ENCODE peak calls at places on chromosomes 16 and 17, in five cellular contexts. L, I, S, P and Q are unnamed samples.

GRCh38 chr16:89217138-89217387 is 440 bp upstream of the ZNF778 start:
- DNase-seq in L (no peak), I (no peak), S (no peak), P (no peak), Q (peak)

GRCh38 chr17:18184143-18185007 is 747 bp downstream of the ALKBH5 start:
- DNase-seq in L (peak), I (no peak), S (peak), P (peak), Q (peak)

GRCh38 chr17:80750263-80750662 is 205.6 kb downstream of the RPTOR start:
- DNase-seq in L (no peak), I (no peak), S (no peak), P (no peak), Q (no peak)

GRCh38 chr16:74291176-74291575 is 5.4 kb upstream of the PSMD7 start:
- DNase-seq in L (no peak), I (no peak), S (no peak), P (no peak), Q (no peak)

GRCh38 chr16:51287231-51287630 is 136.2 kb upstream of the SALL1 start:
- DNase-seq in L (no peak), I (no peak), S (no peak), P (no peak), Q (no peak)

GRCh38 chr17:57499648-57500049 is 243.3 kb downstream of the MSI2 start:
- DNase-seq in L (no peak), I (no peak), S (no peak), P (no peak), Q (no peak)

GRCh38 chr17:41863074-41863843 is 2.0 kb downstream of the KLHL11 start:
- DNase-seq in L (no peak), I (no peak), S (no peak), P (no peak), Q (no peak)

GRCh38 chr16:22174642-22175041 is 12.3 kb downstream of the SDR42E2 start:
- DNase-seq in L (no peak), I (no peak), S (peak), P (no peak), Q (no peak)

GRCh38 chr17:17526369-17526768 is 30.2 kb upstream of the RASD1 start:
- DNase-seq in L (no peak), I (no peak), S (no peak), P (no peak), Q (no peak)

GRCh38 chr16:11129378-11129781 is 126.6 kb downstream of the SOCS1 start:
- DNase-seq in L (peak), I (no peak), S (no peak), P (no peak), Q (peak)

GRCh38 chr16:15041260-15042011 is 14.4 kb downstream of the NTAN1 start:
- DNase-seq in L (peak), I (no peak), S (no peak), P (peak), Q (peak)

GRCh38 chr17:74950207-74950606 is 14.5 kb downstream of the OTOP3 start:
- DNase-seq in L (no peak), I (no peak), S (no peak), P (no peak), Q (no peak)

GRCh38 chr17:41684050-41684449 is 4.6 kb upstream of the EIF1 start:
- DNase-seq in L (no peak), I (no peak), S (no peak), P (no peak), Q (no peak)

GRCh38 chr17:63762106-63763078 is 11.0 kb downstream of the CCDC47 start:
- DNase-seq in L (no peak), I (no peak), S (no peak), P (no peak), Q (no peak)

GRCh38 chr17:1179112-1179634 is 608 bp downstream of the ABR start:
- DNase-seq in L (no peak), I (no peak), S (no peak), P (no peak), Q (no peak)

GRCh38 chr16:27123795-27124194 is 57.1 kb downstream of the C16orf82 start:
- DNase-seq in L (no peak), I (no peak), S (no peak), P (peak), Q (no peak)

GRCh38 chr17:8332688-8333087 is 7.0 kb upstream of the ODF4 start:
- DNase-seq in L (no peak), I (no peak), S (no peak), P (no peak), Q (no peak)

GRCh38 chr17:210402-210801 is 29.0 kb upstream of the DOC2B start:
- DNase-seq in L (no peak), I (no peak), S (no peak), P (no peak), Q (no peak)

GRCh38 chr16:19203374-19203966 is 35.4 kb downstream of the SYT17 start:
- DNase-seq in L (no peak), I (no peak), S (no peak), P (no peak), Q (no peak)
- TF ChIP-seq CTCF in L (no peak), I (no peak), S (no peak), P (no peak), Q (no peak)

GRCh38 chr17:64779344-64780095 is 117.4 kb upstream of the SMURF2 start:
- DNase-seq in L (no peak), I (no peak), S (no peak), P (no peak), Q (no peak)
- H3K4me3 ChIP-seq in L (no peak), I (no peak), S (peak), P (no peak), Q (no peak)

GRCh38 chr16:23682181-23682580 is 3.5 kb downstream of the PLK1 start:
- DNase-seq in L (peak), I (no peak), S (no peak), P (peak), Q (peak)

GRCh38 chr16:23679986-23680336 is 1.3 kb downstream of the PLK1 start:
- DNase-seq in L (no peak), I (no peak), S (peak), P (no peak), Q (no peak)

GRCh38 chr16:23679274-23679985 is 741 bp downstream of the PLK1 start:
- DNase-seq in L (peak), I (no peak), S (peak), P (peak), Q (peak)

GRCh38 chr16:23676924-23677480 is 1.7 kb upstream of the PLK1 start:
- DNase-seq in L (peak), I (no peak), S (no peak), P (no peak), Q (no peak)

DNA sequence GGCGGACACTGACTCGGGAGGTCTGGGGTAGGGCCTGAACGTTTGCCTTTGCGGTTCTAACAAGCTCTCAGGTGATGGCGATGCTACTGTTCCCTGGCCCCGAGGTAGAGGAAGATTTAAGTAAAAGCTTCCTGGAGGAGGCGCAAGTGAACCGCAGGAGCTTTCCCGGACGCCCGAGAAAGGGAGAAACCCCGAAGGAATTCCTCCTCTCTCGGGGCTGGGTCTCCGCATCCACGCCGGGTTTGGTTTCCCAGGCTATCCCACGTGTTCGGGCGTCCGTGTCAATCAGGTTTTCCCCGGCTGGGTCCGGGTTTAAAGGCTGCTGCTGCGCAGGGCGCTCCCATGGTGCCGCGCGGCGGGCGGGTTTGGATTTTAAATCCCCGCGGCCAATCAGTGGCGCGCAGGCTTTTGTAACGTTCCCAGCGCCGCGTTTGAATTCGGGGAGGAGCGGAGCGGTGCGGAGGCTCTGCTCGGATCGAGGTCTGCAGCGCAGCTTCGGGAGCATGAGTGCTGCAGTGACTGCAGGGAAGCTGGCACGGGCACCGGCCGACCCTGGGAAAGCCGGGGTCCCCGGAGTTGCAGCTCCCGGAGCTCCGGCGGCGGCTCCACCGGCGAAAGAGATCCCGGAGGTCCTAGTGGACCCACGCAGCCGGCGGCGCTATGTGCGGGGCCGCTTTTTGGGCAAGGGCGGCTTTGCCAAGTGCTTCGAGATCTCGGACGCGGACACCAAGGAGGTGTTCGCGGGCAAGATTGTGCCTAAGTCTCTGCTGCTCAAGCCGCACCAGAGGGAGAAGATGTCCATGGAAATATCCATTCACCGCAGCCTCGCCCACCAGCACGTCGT is at the start of gene PLK1:
- DNase-seq in L (peak), I (peak), S (peak), P (peak), Q (peak)
- TF ChIP-seq CTCF in L (peak), I (peak), S (peak), P (peak), Q (peak)

GRCh38 chr17:44493339-44493738 is 9.9 kb downstream of the GPATCH8 start:
- DNase-seq in L (no peak), I (no peak), S (no peak), P (no peak), Q (no peak)

GRCh38 chr17:44489581-44489980 is 13.6 kb downstream of the GPATCH8 start:
- DNase-seq in L (no peak), I (no peak), S (no peak), P (no peak), Q (no peak)

GRCh38 chr17:44496815-44497214 is 6.4 kb downstream of the GPATCH8 start:
- DNase-seq in L (no peak), I (no peak), S (no peak), P (no peak), Q (no peak)

GRCh38 chr17:44487170-44487569 is 16.0 kb downstream of the GPATCH8 start:
- DNase-seq in L (no peak), I (no peak), S (no peak), P (no peak), Q (no peak)

DNA sequence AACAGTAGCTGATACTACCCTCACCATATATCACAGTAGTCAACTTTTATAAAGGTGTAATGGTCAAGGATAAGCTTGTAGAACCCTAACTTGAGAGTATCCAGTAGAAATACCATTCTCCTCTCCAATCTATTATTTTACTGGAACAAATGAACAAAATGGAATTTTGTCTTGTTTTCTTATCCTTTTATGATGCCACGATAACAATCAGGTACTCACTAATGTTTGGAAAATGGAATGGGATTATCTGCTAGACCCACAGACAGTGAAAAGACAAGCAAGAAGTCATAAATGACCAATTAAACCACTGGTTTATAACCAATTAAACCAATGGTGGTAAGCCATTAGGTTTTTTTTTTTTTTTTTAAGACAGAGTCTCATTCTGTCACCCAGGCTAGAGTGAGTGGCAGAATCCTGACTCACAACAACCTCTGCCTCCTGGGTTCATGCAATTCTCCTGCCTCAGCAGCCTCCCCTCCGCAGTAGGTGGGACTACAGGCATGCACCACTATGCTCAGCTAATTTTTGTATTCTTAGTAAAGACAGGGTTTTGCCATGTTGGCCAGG is 10.4 kb downstream of the GPATCH8 start:
- DNase-seq in L (no peak), I (no peak), S (no peak), P (no peak), Q (no peak)
- H3K4me3 ChIP-seq in L (no peak), I (no peak), S (no peak), P (no peak), Q (no peak)

GRCh38 chr17:60623415-60623814 is 23.4 kb downstream of the PPM1D start:
- DNase-seq in L (no peak), I (no peak), S (no peak), P (no peak), Q (no peak)
- TF ChIP-seq CTCF in L (no peak), I (no peak), S (no peak), P (no peak), Q (no peak)

GRCh38 chr17:39139137-39139516 is 12.3 kb downstream of the PLXDC1 start:
- DNase-seq in L (peak), I (peak), S (no peak), P (peak), Q (peak)
- H3K4me3 ChIP-seq in L (no peak), I (no peak), S (no peak), P (no peak), Q (no peak)

GRCh38 chr16:67917852-67918236 is 13.8 kb downstream of the CTRL start:
- DNase-seq in L (peak), I (peak), S (no peak), P (peak), Q (peak)

GRCh38 chr16:67917140-67917851 is 14.4 kb downstream of the CTRL start:
- DNase-seq in L (peak), I (no peak), S (no peak), P (peak), Q (no peak)

GRCh38 chr16:67922221-67922620 is 9.4 kb downstream of the CTRL start:
- DNase-seq in L (no peak), I (no peak), S (no peak), P (peak), Q (no peak)

GRCh38 chr16:67922740-67923139 is 8.9 kb downstream of the CTRL start:
- DNase-seq in L (no peak), I (no peak), S (no peak), P (no peak), Q (no peak)

DNA sequence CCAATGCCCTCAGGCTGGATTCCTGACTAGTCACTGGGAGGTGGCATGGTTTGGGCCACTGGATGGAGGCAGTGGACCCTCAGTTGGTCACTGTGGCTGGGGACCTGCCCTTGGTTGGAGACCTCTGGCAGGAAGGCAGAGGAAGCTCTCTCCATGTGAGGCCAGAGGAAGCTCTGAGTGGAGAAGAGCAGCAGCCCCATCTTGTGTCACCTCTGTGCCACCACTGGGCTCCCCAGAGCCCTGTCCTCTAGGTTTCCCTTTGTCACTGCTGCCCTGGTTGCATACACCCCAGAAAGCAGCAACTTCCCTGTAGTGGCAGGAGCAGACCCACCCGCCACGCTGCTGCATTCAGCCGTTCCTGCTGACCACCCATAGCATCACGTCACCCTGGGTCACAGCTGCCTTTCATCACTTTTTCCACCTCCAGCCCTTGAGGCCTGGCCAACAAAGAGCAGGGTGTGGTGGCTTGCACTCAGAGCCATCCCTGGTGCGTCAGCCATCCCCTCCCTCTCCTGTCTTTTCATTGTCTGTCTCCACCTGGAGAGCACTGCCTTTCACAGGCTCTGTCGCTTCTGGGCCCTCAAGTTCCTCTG is 11.9 kb downstream of the CTRL start:
- DNase-seq in L (no peak), I (no peak), S (no peak), P (no peak), Q (no peak)
- TF ChIP-seq CTCF in L (no peak), I (peak), S (no peak), P (peak), Q (no peak)

GRCh38 chr17:77245162-77245926 is 104.6 kb downstream of the SEC14L1 start:
- DNase-seq in L (no peak), I (no peak), S (peak), P (no peak), Q (no peak)

GRCh38 chr17:77247048-77247541 is 106.3 kb downstream of the SEC14L1 start:
- DNase-seq in L (peak), I (no peak), S (peak), P (peak), Q (peak)

GRCh38 chr17:77248216-77249054 is 107.7 kb downstream of the SEC14L1 start:
- DNase-seq in L (no peak), I (no peak), S (no peak), P (no peak), Q (no peak)

GRCh38 chr17:77247609-77248008 is 106.8 kb downstream of the SEC14L1 start:
- DNase-seq in L (no peak), I (no peak), S (no peak), P (no peak), Q (no peak)

DNA sequence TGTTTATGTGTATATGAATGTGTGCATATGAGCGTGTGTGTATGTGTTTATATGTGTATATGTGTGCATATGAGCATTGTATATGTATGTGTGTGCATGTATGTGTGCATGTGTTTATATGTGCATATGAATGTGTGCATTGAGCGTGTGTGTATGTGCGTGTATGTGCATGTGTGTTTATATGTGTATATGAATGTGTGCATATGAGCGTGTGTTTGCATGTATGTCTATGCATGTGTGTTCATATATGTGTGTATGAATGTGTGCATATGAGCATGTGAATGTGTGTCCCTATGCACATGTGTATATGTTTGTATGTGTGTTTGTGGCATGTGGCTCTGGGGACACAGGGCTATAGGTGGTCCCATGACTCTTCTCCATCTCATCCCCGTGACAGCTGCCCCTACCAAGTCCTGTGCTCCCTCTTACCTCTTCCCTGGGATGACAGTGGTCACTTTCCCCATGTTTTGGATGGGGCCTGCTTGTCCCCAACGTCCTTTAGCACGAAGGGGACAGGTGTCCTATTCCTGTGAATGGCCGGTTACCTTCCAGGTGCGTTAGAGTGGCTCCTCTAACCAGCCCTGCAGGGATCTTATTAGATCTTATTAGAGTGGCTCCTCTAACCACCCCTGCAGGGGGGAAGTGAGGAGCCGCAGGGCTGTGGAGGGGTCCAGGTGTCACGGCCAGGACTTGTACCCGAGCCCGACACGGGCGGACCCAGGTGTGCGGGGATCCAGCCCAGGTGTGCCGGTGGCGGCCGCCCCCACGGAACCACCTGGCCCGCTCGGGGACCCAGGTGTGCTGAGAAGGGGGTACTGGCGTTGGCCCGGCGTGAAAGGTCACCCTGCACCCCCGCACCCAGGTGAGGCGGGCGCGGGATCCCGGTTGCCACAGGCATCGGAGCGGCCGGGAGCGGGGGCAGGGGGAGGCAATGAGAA is 105.6 kb downstream of the SEC14L1 start:
- DNase-seq in L (no peak), I (no peak), S (peak), P (no peak), Q (no peak)
- H3K4me3 ChIP-seq in L (peak), I (peak), S (peak), P (peak), Q (peak)

GRCh38 chr16:85898521-85899442 is at the start of gene IRF8:
- DNase-seq in L (no peak), I (no peak), S (no peak), P (no peak), Q (peak)

GRCh38 chr16:85894266-85894665 is 4.7 kb upstream of the IRF8 start:
- DNase-seq in L (no peak), I (no peak), S (peak), P (no peak), Q (no peak)

GRCh38 chr16:85899444-85899843 is 482 bp downstream of the IRF8 start:
- DNase-seq in L (no peak), I (no peak), S (no peak), P (no peak), Q (no peak)

GRCh38 chr16:85900031-85900792 is 1.2 kb downstream of the IRF8 start:
- DNase-seq in L (no peak), I (no peak), S (no peak), P (no peak), Q (no peak)

DNA sequence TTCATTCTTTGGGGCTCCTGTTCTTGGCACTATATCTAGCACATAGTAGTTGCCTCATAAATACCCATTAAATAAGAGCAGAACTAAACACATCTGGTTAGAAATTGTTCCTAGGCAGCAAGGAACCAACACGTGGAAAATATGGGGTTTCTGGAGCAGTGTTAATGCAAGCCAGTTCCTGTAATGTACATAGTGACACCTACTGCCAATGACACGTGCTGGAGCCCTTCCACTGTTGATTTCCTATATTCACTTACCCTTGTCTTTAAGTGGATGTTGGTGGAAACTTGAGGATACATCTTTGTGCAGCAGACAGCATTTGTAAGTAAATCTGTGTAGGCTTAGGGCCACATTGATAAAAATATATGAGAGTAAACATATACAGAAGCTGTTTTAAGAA is 1.6 kb upstream of the IRF8 start:
- DNase-seq in L (no peak), I (no peak), S (no peak), P (no peak), Q (no peak)
- TF ChIP-seq CTCF in L (no peak), I (no peak), S (no peak), P (no peak), Q (no peak)